ENCODE peak calls at places on chromosome 10, in six cellular contexts. P, K, F, M, A and L are unnamed samples.
A peak's percentile ranks its signal among the peaks of the same experiment; 100 is the strongest.

GRCh38 chr10:72645263-72645858 is 19.5 kb upstream of the MICU1 start:
- DNase-seq in P (no peak), K (no peak), F (no peak), M (no peak), A (no peak), L (no peak)

GRCh38 chr10:58813573-58813972 is 300.9 kb downstream of the BICC1 start:
- DNase-seq in P (no peak), K (no peak), F (no peak), M (no peak), A (no peak), L (no peak)

GRCh38 chr10:124588736-124589451 is 127.3 kb downstream of the LHPP start:
- DNase-seq in P (no peak), K (no peak), F (peak; percentile 49), M (peak; percentile 24), A (peak; percentile 45), L (peak; percentile 73)

GRCh38 chr10:117237401-117237991 is 3.4 kb upstream of the SLC18A2 start:
- DNase-seq in P (no peak), K (no peak), F (no peak), M (no peak), A (no peak), L (peak; percentile 35)

GRCh38 chr10:123614888-123615287 is 51.3 kb upstream of the GPR26 start:
- DNase-seq in P (no peak), K (peak; percentile 4), F (peak; percentile 60), M (peak; percentile 61), A (peak; percentile 39), L (no peak)

GRCh38 chr10:62079885-62080559 is 178.5 kb downstream of the ARID5B start:
- DNase-seq in P (no peak), K (no peak), F (no peak), M (no peak), A (no peak), L (no peak)

GRCh38 chr10:124350806-124351205 is 67.9 kb downstream of the OAT start:
- DNase-seq in P (no peak), K (no peak), F (no peak), M (no peak), A (no peak), L (no peak)

GRCh38 chr10:86128360-86128759 is 238.2 kb downstream of the GRID1 start:
- DNase-seq in P (no peak), K (no peak), F (no peak), M (no peak), A (no peak), L (no peak)

GRCh38 chr10:75398630-75399460 is 2.7 kb downstream of the ZNF503 start:
- DNase-seq in P (no peak), K (no peak), F (peak; percentile 56), M (peak; percentile 40), A (no peak), L (peak; percentile 89)

GRCh38 chr10:71848325-71849277 is 2.5 kb downstream of the PSAP start:
- DNase-seq in P (no peak), K (no peak), F (no peak), M (no peak), A (peak; percentile 47), L (peak; percentile 56)

GRCh38 chr10:121526040-121526790 is 72.0 kb downstream of the FGFR2 start:
- DNase-seq in P (no peak), K (no peak), F (no peak), M (no peak), A (no peak), L (no peak)

GRCh38 chr10:44908936-44909335 is 2.2 kb upstream of the TMEM72 start:
- DNase-seq in P (no peak), K (no peak), F (no peak), M (no peak), A (no peak), L (no peak)

GRCh38 chr10:94320285-94320914 is 42.3 kb downstream of the NOC3L start:
- DNase-seq in P (peak; percentile 3), K (peak; percentile 36), F (peak; percentile 68), M (peak; percentile 65), A (peak; percentile 70), L (no peak)

GRCh38 chr10:122863796-122864592 is 15.4 kb downstream of the FAM24B start:
- DNase-seq in P (no peak), K (no peak), F (no peak), M (no peak), A (peak; percentile 39), L (no peak)

GRCh38 chr10:93199221-93199681 is 125.6 kb downstream of the CYP26A1 start:
- DNase-seq in P (peak; percentile 26), K (peak; percentile 20), F (peak; percentile 95), M (peak; percentile 21), A (peak; percentile 38), L (no peak)

GRCh38 chr10:31353574-31353973 is 34.6 kb downstream of the ZEB1 start:
- DNase-seq in P (no peak), K (no peak), F (peak; percentile 65), M (peak; percentile 95), A (peak; percentile 46), L (peak; percentile 61)

GRCh38 chr10:6074489-6075301 is 12.5 kb upstream of the IL2RA start:
- DNase-seq in P (no peak), K (no peak), F (peak; percentile 41), M (peak; percentile 36), A (peak; percentile 78), L (peak; percentile 87)

GRCh38 chr10:92699518-92700272 is 9.9 kb downstream of the HHEX start:
- DNase-seq in P (peak; percentile 3), K (no peak), F (peak; percentile 77), M (peak; percentile 13), A (peak; percentile 47), L (peak; percentile 86)

GRCh38 chr10:69087600-69088470 is at the start of gene SRGN:
- DNase-seq in P (no peak), K (no peak), F (peak; percentile 80), M (peak; percentile 41), A (peak; percentile 99), L (peak; percentile 90)

GRCh38 chr10:99659031-99659867 is at the start of gene ENTPD7:
- DNase-seq in P (peak; percentile 91), K (peak; percentile 87), F (peak; percentile 97), M (peak; percentile 99), A (peak; percentile 94), L (peak; percentile 98)

GRCh38 chr10:33129181-33129928 is 171.3 kb upstream of the ITGB1 start:
- DNase-seq in P (no peak), K (no peak), F (peak; percentile 98), M (peak; percentile 81), A (peak; percentile 69), L (peak; percentile 98)

GRCh38 chr10:132133449-132134291 is 53.1 kb upstream of the DPYSL4 start:
- DNase-seq in P (no peak), K (no peak), F (no peak), M (no peak), A (no peak), L (no peak)

GRCh38 chr10:125849448-125849847 is 26.1 kb downstream of the BCCIP start:
- DNase-seq in P (no peak), K (no peak), F (no peak), M (no peak), A (no peak), L (no peak)

GRCh38 chr10:43871545-43871944 is 222.9 kb upstream of the ZNF32 start:
- DNase-seq in P (no peak), K (no peak), F (no peak), M (no peak), A (no peak), L (no peak)

GRCh38 chr10:113493943-113494342 is 58.9 kb upstream of the HABP2 start:
- DNase-seq in P (no peak), K (no peak), F (peak; percentile 80), M (peak; percentile 80), A (no peak), L (no peak)

GRCh38 chr10:48603421-48604038 is 1.3 kb downstream of the ARHGAP22 start:
- DNase-seq in P (no peak), K (no peak), F (no peak), M (no peak), A (no peak), L (peak; percentile 88)

GRCh38 chr10:12394236-12395033 is 45.1 kb downstream of the CAMK1D start:
- DNase-seq in P (no peak), K (no peak), F (no peak), M (no peak), A (no peak), L (no peak)

GRCh38 chr10:69407621-69408301 is 9.0 kb downstream of the TACR2 start:
- DNase-seq in P (no peak), K (no peak), F (no peak), M (no peak), A (no peak), L (no peak)

GRCh38 chr10:86942441-86943315 is 14.7 kb downstream of the MMRN2 start:
- DNase-seq in P (no peak), K (no peak), F (no peak), M (no peak), A (no peak), L (peak; percentile 65)

GRCh38 chr10:15714847-15715246 is 4.9 kb downstream of the ITGA8 start:
- DNase-seq in P (no peak), K (no peak), F (no peak), M (no peak), A (no peak), L (no peak)

GRCh38 chr10:1110674-1111119 is 54.5 kb downstream of the WDR37 start:
- DNase-seq in P (no peak), K (no peak), F (no peak), M (peak; percentile 48), A (no peak), L (no peak)

GRCh38 chr10:17669185-17669872 is 25.4 kb downstream of the STAM start:
- DNase-seq in P (no peak), K (no peak), F (no peak), M (no peak), A (no peak), L (no peak)